ENCODE peak calls at places on chromosomes 5 and 9, in seven cellular contexts. G is SK-N-SH, S is HepG2, P is HCT116, M is H1, N is K562, D is GM12878. B is an unnamed sample.

GRCh38 chr9:35333551-35333950 is 156.4 kb upstream of the RUSC2 start:
- DNase-seq in G (no peak), S (no peak), P (no peak), M (no peak), N (no peak), D (no peak), B (no peak)

GRCh38 chr5:88740604-88741003 is 142.4 kb downstream of the MEF2C start:
- DNase-seq in G (no peak), S (no peak), P (no peak), M (no peak), N (no peak), D (no peak), B (no peak)

GRCh38 chr9:81380960-81381359 is 308.4 kb downstream of the TLE1 start:
- DNase-seq in G (no peak), S (no peak), P (no peak), M (no peak), N (no peak), D (no peak), B (no peak)

GRCh38 chr5:79513519-79514390 is at the start of gene HOMER1:
- DNase-seq in G (peak), S (peak), P (peak), M (peak), N (peak), D (no peak), B (peak)

GRCh38 chr9:136886610-136887597 is 588 bp downstream of the TRAF2 start:
- DNase-seq in G (peak), S (no peak), P (no peak), M (peak), N (peak), D (no peak), B (no peak)

GRCh38 chr5:150209020-150209635 is 19.3 kb downstream of the SLC6A7 start:
- DNase-seq in G (no peak), S (no peak), P (no peak), M (no peak), N (no peak), D (no peak), B (peak)

GRCh38 chr9:88726803-88727202 is 191.8 kb downstream of the NXNL2 start:
- DNase-seq in G (no peak), S (no peak), P (no peak), M (no peak), N (no peak), D (no peak), B (no peak)

GRCh38 chr5:56494300-56494704 is 261.2 kb upstream of the ANKRD55 start:
- DNase-seq in G (no peak), S (no peak), P (no peak), M (no peak), N (peak), D (no peak), B (no peak)

GRCh38 chr5:93497101-93497500 is 83.9 kb downstream of the NR2F1-AS1 start:
- DNase-seq in G (no peak), S (no peak), P (no peak), M (no peak), N (no peak), D (no peak), B (no peak)

GRCh38 chr5:111187079-111187478 is 37.1 kb upstream of the CAMK4 start:
- DNase-seq in G (no peak), S (no peak), P (no peak), M (no peak), N (no peak), D (no peak), B (no peak)

GRCh38 chr9:134908524-134909364 is 9.0 kb downstream of the FCN1 start:
- DNase-seq in G (no peak), S (no peak), P (no peak), M (no peak), N (peak), D (no peak), B (no peak)

GRCh38 chr9:136107953-136108647 is 10.6 kb downstream of the TMEM250 start:
- DNase-seq in G (no peak), S (no peak), P (no peak), M (no peak), N (peak), D (no peak), B (peak)

GRCh38 chr5:9439651-9440292 is 106.1 kb downstream of the SEMA5A start:
- DNase-seq in G (no peak), S (no peak), P (no peak), M (no peak), N (no peak), D (no peak), B (no peak)

GRCh38 chr5:40043916-40044315 is 619.1 kb upstream of the DAB2 start:
- DNase-seq in G (no peak), S (no peak), P (no peak), M (no peak), N (no peak), D (no peak), B (no peak)

GRCh38 chr5:41891066-41891707 is 13.0 kb upstream of the RIMOC1 start:
- DNase-seq in G (no peak), S (no peak), P (no peak), M (no peak), N (peak), D (no peak), B (no peak)

GRCh38 chr9:117777823-117778222 is 73.6 kb downstream of the TLR4 start:
- DNase-seq in G (no peak), S (no peak), P (no peak), M (no peak), N (no peak), D (peak), B (no peak)

GRCh38 chr9:117768740-117769400 is 64.7 kb downstream of the TLR4 start:
- DNase-seq in G (no peak), S (no peak), P (no peak), M (no peak), N (no peak), D (no peak), B (no peak)

GRCh38 chr9:117775576-117775975 is 71.4 kb downstream of the TLR4 start:
- DNase-seq in G (no peak), S (no peak), P (no peak), M (no peak), N (no peak), D (no peak), B (no peak)

GRCh38 chr9:117771162-117771561 is 67.0 kb downstream of the TLR4 start:
- DNase-seq in G (no peak), S (no peak), P (no peak), M (no peak), N (no peak), D (no peak), B (no peak)

DNA sequence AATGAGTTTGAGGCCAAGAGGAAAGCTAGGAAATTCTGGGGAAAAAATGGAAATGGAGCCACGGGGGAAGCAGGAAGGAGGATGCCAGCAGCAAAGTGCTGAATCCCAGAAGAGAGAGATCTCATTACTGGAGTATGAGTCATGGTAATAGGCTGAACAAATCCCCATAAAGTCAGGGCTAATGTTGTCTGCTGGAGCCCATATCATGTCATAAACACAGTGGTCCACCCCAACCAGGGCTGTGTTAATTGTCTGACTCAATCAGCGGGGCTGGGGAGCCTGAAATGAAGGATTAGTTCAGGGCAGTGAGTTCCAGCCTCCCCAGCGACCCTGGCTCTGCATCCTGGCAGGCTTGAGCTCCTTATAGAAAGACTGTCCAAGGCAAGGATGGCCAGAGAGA is 68.8 kb downstream of the TLR4 start:
- DNase-seq in G (no peak), S (no peak), P (no peak), M (no peak), N (no peak), D (no peak), B (no peak)
- TF ChIP-seq JUND in G (no peak), S (no peak), P (no peak), M (no peak), N (no peak), D (no peak), B (no peak)

DNA sequence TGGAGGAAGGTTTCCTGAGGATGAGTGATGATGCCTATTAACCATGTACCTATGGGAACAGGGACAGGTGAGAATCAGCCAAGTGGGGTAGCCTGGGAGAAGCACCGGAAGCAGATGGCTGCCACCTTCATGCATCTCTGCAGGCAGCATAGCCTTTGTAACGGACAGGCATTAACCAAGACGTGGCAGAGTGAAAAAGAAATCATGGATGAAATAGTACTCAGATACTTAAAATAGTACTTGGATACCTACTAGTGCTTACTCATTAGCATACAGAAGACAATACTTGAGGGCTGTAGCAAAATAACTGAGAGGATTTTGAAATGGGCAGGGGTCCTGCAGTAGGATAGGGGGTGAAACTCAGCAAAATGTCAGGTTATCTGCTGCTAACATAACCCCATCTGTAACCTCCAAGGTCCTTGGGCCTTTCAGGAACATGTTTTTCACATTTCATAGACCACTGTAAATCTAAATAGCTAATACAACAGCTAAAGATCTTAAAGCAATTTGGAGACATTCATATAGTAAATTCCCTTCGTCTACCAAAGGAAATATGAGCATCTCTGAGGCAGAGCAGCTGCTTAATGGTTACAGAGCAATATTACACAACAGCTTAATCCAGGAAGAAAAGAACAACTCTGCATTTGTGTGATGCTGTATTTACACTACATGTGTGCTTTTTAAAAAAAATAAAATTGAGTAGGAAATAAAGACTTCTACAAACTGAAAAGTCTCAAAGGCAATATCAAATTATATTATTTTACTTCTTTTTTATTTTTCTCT is 154.3 kb downstream of the NFIB start:
- DNase-seq in G (no peak), S (no peak), P (no peak), M (no peak), N (no peak), D (no peak), B (no peak)
- TF ChIP-seq JUND in G (no peak), S (no peak), P (no peak), M (no peak), N (no peak), D (no peak), B (no peak)

GRCh38 chr9:127033059-127033458 is 89.4 kb downstream of the ANGPTL2 start:
- DNase-seq in G (no peak), S (no peak), P (no peak), M (no peak), N (no peak), D (no peak), B (no peak)

GRCh38 chr9:127032256-127032655 is 90.2 kb downstream of the ANGPTL2 start:
- DNase-seq in G (no peak), S (no peak), P (no peak), M (no peak), N (no peak), D (no peak), B (no peak)

GRCh38 chr9:127027694-127028093 is 94.7 kb downstream of the ANGPTL2 start:
- DNase-seq in G (no peak), S (no peak), P (no peak), M (no peak), N (no peak), D (no peak), B (no peak)

GRCh38 chr9:127030814-127031740 is 91.4 kb downstream of the ANGPTL2 start:
- DNase-seq in G (no peak), S (no peak), P (no peak), M (no peak), N (no peak), D (no peak), B (no peak)

GRCh38 chr9:127029548-127029947 is 92.9 kb downstream of the ANGPTL2 start:
- DNase-seq in G (no peak), S (no peak), P (no peak), M (no peak), N (no peak), D (no peak), B (no peak)
- TF ChIP-seq JUND in G (no peak), S (no peak), P (no peak), M (no peak), N (no peak), D (no peak), B (no peak)

GRCh38 chr9:123225374-123225813 is 43.0 kb downstream of the STRBP start:
- DNase-seq in G (peak), S (peak), P (peak), M (no peak), N (peak), D (peak), B (peak)

GRCh38 chr9:123220127-123220526 is 48.3 kb downstream of the STRBP start:
- DNase-seq in G (no peak), S (no peak), P (no peak), M (no peak), N (no peak), D (no peak), B (no peak)

DNA sequence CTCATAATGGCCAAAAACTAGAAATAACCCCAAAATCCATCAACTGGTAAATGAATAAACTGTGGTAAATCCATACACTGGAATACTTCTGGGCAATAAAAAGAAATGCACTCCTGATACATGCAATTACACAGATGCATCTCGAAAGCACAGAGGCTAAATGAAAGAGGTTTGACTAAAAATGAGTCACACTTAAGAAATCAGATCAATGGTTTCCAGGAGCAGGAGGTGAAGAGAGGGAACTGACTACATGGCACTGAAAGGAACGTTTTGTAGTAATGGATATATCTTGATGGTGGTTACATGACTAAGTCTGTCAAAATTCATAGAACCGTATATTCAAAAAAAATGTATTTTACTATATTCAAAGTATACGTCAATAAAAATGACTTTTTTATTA is 42.4 kb downstream of the STRBP start:
- DNase-seq in G (no peak), S (no peak), P (no peak), M (no peak), N (peak), D (no peak), B (no peak)
- TF ChIP-seq JUND in G (peak), S (no peak), P (no peak), M (no peak), N (peak), D (no peak), B (no peak)

GRCh38 chr9:14133394-14133793 is 180.5 kb downstream of the NFIB start:
- DNase-seq in G (no peak), S (no peak), P (no peak), M (no peak), N (no peak), D (no peak), B (no peak)
- TF ChIP-seq JUND in G (no peak), S (no peak), P (no peak), M (no peak), N (no peak), D (no peak), B (no peak)

GRCh38 chr5:67809589-67809988 is 406.0 kb upstream of the PIK3R1 start:
- DNase-seq in G (no peak), S (no peak), P (no peak), M (no peak), N (no peak), D (peak), B (no peak)
- TF ChIP-seq JUND in G (no peak), S (no peak), P (no peak), M (no peak), N (no peak), D (no peak), B (no peak)

DNA sequence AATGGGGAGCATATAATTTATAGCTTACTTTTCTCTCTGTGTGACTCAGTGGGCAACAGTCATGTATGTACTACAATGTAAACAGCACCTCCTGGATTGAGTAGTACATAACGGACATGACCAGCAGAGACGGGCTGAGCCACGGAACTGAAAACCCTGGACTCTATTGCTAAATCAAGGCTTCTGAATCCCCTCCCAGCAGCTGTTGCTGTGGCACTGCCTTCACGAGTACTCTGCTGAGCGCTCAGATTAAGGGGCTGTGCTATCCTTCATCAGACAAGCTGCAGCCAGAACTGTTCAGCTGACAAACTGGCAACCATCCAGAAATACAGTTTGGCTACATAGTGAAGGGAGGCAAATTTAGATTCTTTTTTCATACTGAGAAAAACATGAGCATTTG is 131.3 kb upstream of the CCDC180 start:
- DNase-seq in G (peak), S (no peak), P (no peak), M (no peak), N (no peak), D (no peak), B (no peak)
- TF ChIP-seq JUND in G (no peak), S (no peak), P (no peak), M (no peak), N (no peak), D (no peak), B (no peak)

B was measured in T47D.